ENCODE peak calls at places on chromosomes 7 and 10, in six cellular contexts. A is mesothelial cell of epicardium, E is sigmoid colon, T is esophagus muscularis mucosa, H is GM10248, O is HFFc6. Y is an unnamed sample.

GRCh38 chr7:34991938-34992840 is 45.1 kb downstream of the DPY19L1 start:
- DNase-seq in A (no peak), E (no peak), T (no peak), H (no peak), O (peak), Y (no peak)

GRCh38 chr7:150931199-150931869 is 46.8 kb downstream of the KCNH2 start:
- DNase-seq in A (no peak), E (no peak), T (no peak), H (no peak), O (no peak), Y (no peak)

GRCh38 chr10:116418394-116418793 is 9.3 kb upstream of the PNLIPRP3 start:
- DNase-seq in A (no peak), E (no peak), T (no peak), H (no peak), O (no peak), Y (no peak)

GRCh38 chr7:141709318-141709717 is 1.2 kb downstream of the WEE2 start:
- DNase-seq in A (no peak), E (no peak), T (no peak), H (no peak), O (no peak), Y (no peak)

GRCh38 chr7:5420108-5420840 is 3.4 kb downstream of the TNRC18 start:
- DNase-seq in A (peak), E (no peak), T (no peak), H (no peak), O (no peak), Y (peak)

GRCh38 chr10:4353964-4354363 is 472.0 kb upstream of the AKR1E2 start:
- DNase-seq in A (no peak), E (no peak), T (no peak), H (no peak), O (peak), Y (no peak)

GRCh38 chr10:14244801-14245211 is 85.9 kb downstream of the FRMD4A start:
- DNase-seq in A (no peak), E (no peak), T (no peak), H (no peak), O (peak), Y (no peak)

GRCh38 chr7:102989161-102989560 is 76.4 kb downstream of the LRRC17 start:
- DNase-seq in A (no peak), E (no peak), T (no peak), H (no peak), O (no peak), Y (no peak)

GRCh38 chr10:23344251-23344841 is at the start of gene C10orf67:
- DNase-seq in A (no peak), E (no peak), T (peak), H (no peak), O (no peak), Y (peak)

GRCh38 chr10:99875473-99875872 is 93.0 kb downstream of the ABCC2 start:
- DNase-seq in A (no peak), E (no peak), T (no peak), H (no peak), O (no peak), Y (no peak)

GRCh38 chr10:48504141-48504885 is 100.6 kb downstream of the ARHGAP22 start:
- DNase-seq in A (peak), E (peak), T (no peak), H (no peak), O (no peak), Y (no peak)

GRCh38 chr10:132336064-132336746 is 4.2 kb downstream of the LRRC27 start:
- DNase-seq in A (no peak), E (peak), T (no peak), H (no peak), O (no peak), Y (no peak)

GRCh38 chr10:46053534-46054434 is 7.7 kb upstream of the MSMB start:
- DNase-seq in A (no peak), E (no peak), T (no peak), H (no peak), O (no peak), Y (no peak)

GRCh38 chr7:124781418-124781817 is 15.8 kb upstream of the GPR37 start:
- DNase-seq in A (no peak), E (no peak), T (no peak), H (no peak), O (no peak), Y (no peak)

GRCh38 chr7:77838929-77839491 is 40.4 kb downstream of the PHTF2 start:
- DNase-seq in A (no peak), E (no peak), T (no peak), H (no peak), O (no peak), Y (no peak)

GRCh38 chr10:122504551-122504950 is 43.2 kb downstream of the HTRA1 start:
- DNase-seq in A (peak), E (peak), T (peak), H (no peak), O (peak), Y (no peak)

GRCh38 chr7:16850772-16851466 is 30.9 kb downstream of the AGR3 start:
- DNase-seq in A (no peak), E (no peak), T (no peak), H (no peak), O (no peak), Y (no peak)

GRCh38 chr7:86407291-86407690 is 236.4 kb upstream of the GRM3 start:
- DNase-seq in A (no peak), E (no peak), T (no peak), H (no peak), O (no peak), Y (no peak)

GRCh38 chr7:101705327-101705726 is 76.2 kb upstream of the MYL10 start:
- DNase-seq in A (no peak), E (no peak), T (no peak), H (no peak), O (no peak), Y (no peak)

GRCh38 chr10:111233439-111233838 is 156.6 kb downstream of the ADRA2A start:
- DNase-seq in A (peak), E (no peak), T (no peak), H (no peak), O (no peak), Y (no peak)

GRCh38 chr10:122379537-122379936 is 5.0 kb downstream of the PLEKHA1 start:
- DNase-seq in A (no peak), E (no peak), T (no peak), H (no peak), O (no peak), Y (no peak)

GRCh38 chr10:56928717-56929116 is 567.7 kb upstream of the ZWINT start:
- DNase-seq in A (no peak), E (no peak), T (no peak), H (no peak), O (no peak), Y (no peak)

GRCh38 chr7:50293509-50294179 is 10.9 kb upstream of the IKZF1 start:
- DNase-seq in A (no peak), E (no peak), T (no peak), H (no peak), O (no peak), Y (no peak)

GRCh38 chr7:13832346-13832745 is 157.1 kb downstream of the ETV1 start:
- DNase-seq in A (no peak), E (no peak), T (no peak), H (no peak), O (no peak), Y (no peak)

GRCh38 chr10:94224656-94225055 is 138.1 kb downstream of the NOC3L start:
- DNase-seq in A (no peak), E (no peak), T (no peak), H (no peak), O (peak), Y (no peak)

GRCh38 chr10:13725594-13725993 is 138.8 kb downstream of the PRPF18 start:
- DNase-seq in A (no peak), E (no peak), T (no peak), H (no peak), O (no peak), Y (no peak)

GRCh38 chr7:19009241-19009935 is 108.0 kb downstream of the TWIST1 start:
- DNase-seq in A (no peak), E (no peak), T (no peak), H (no peak), O (no peak), Y (no peak)

GRCh38 chr10:11740907-11741306 is 1.3 kb upstream of the ECHDC3 start:
- DNase-seq in A (no peak), E (no peak), T (no peak), H (no peak), O (no peak), Y (no peak)

GRCh38 chr7:4659551-4660286 is 22.4 kb upstream of the FOXK1 start:
- DNase-seq in A (no peak), E (no peak), T (no peak), H (no peak), O (no peak), Y (no peak)

GRCh38 chr7:31051598-31052503 is at the start of gene ADCYAP1R1:
- DNase-seq in A (peak), E (peak), T (no peak), H (no peak), O (no peak), Y (peak)

GRCh38 chr7:109259151-109259550 is 689.5 kb downstream of the DNAJB9 start:
- DNase-seq in A (no peak), E (no peak), T (no peak), H (no peak), O (no peak), Y (no peak)

GRCh38 chr7:8282162-8282561 is 20.2 kb upstream of the ICA1 start:
- DNase-seq in A (no peak), E (no peak), T (no peak), H (no peak), O (no peak), Y (no peak)
- TF ChIP-seq CTCF in A (no peak), E (no peak), T (no peak), H (no peak), O (no peak), Y (no peak)

DNA sequence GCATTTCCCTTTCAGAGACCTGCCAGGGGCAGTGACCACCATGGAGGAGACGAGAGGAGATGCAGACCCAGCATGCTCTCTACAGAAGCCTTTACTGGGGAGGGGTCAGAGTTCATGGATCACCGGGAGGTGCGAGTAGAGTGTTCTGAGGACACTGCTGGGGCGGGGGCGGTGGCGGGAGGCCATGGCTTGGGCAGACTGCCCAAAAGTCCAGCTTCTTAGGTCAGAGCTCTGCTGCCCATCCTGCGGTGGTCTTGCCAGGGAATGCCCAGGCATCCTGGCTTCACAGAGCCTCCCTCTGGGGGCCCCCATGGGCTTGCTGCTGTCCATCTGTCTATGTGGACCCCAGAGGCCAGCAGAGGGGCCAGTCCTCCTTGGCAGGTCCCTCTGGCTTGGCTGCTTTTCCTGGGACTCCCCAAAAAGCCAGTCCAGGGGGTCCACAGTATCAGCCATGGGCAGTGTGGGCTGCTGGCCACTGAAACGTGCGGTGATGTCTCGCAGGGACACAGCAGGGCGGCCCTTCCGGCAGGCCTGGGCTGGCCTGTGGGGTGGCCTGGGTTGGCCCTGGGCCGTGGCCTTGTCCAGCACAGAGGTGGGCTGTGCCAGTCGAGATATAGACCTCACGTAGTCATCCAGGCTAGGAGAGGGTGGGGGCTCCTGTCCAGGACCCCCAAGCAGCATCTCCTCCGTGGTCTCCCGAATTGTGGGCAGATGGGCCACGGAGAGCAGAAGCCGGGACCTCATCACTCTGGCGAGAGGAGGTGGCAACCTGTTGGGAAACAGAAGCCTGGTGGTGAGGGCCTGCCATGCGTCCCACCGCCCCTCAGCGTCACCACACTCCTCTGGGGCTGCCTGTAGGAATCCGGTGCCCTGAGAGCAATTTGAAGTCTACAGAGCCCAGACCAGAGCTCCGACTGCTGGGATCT is 1.1 kb downstream of the DEPP1 start:
- DNase-seq in A (no peak), E (peak), T (no peak), H (no peak), O (no peak), Y (no peak)
- TF ChIP-seq CTCF in A (no peak), E (no peak), T (no peak), H (no peak), O (no peak), Y (peak)

GRCh38 chr7:138649506-138649905 is 51.7 kb downstream of the SVOPL start:
- DNase-seq in A (no peak), E (no peak), T (no peak), H (no peak), O (no peak), Y (no peak)

GRCh38 chr7:138645284-138645683 is 55.9 kb downstream of the SVOPL start:
- DNase-seq in A (no peak), E (no peak), T (no peak), H (no peak), O (no peak), Y (no peak)
- TF ChIP-seq CTCF in A (no peak), E (no peak), T (no peak), H (no peak), O (peak), Y (no peak)

GRCh38 chr10:83212632-83213349 is 926.5 kb upstream of the GHITM start:
- DNase-seq in A (no peak), E (no peak), T (no peak), H (no peak), O (no peak), Y (no peak)
- TF ChIP-seq CTCF in A (no peak), E (no peak), T (no peak), H (no peak), O (no peak), Y (no peak)

GRCh38 chr7:43727494-43727893 is 1.8 kb downstream of the COA1 start:
- DNase-seq in A (no peak), E (no peak), T (no peak), H (no peak), O (no peak), Y (no peak)
- TF ChIP-seq CTCF in A (no peak), E (no peak), T (no peak), H (no peak), O (peak), Y (peak)

GRCh38 chr10:86591436-86591835 is 62.9 kb upstream of the OPN4 start:
- DNase-seq in A (no peak), E (no peak), T (no peak), H (no peak), O (no peak), Y (no peak)

GRCh38 chr10:86596266-86596665 is 58.1 kb upstream of the OPN4 start:
- DNase-seq in A (no peak), E (no peak), T (no peak), H (no peak), O (no peak), Y (no peak)

GRCh38 chr10:86594535-86594934 is 59.8 kb upstream of the OPN4 start:
- DNase-seq in A (peak), E (no peak), T (no peak), H (no peak), O (peak), Y (no peak)

GRCh38 chr10:86595496-86595895 is 58.9 kb upstream of the OPN4 start:
- DNase-seq in A (no peak), E (no peak), T (no peak), H (no peak), O (no peak), Y (no peak)

GRCh38 chr10:86592413-86592812 is 61.9 kb upstream of the OPN4 start:
- DNase-seq in A (no peak), E (no peak), T (no peak), H (no peak), O (no peak), Y (no peak)
- TF ChIP-seq CTCF in A (no peak), E (no peak), T (no peak), H (no peak), O (peak), Y (no peak)

DNA sequence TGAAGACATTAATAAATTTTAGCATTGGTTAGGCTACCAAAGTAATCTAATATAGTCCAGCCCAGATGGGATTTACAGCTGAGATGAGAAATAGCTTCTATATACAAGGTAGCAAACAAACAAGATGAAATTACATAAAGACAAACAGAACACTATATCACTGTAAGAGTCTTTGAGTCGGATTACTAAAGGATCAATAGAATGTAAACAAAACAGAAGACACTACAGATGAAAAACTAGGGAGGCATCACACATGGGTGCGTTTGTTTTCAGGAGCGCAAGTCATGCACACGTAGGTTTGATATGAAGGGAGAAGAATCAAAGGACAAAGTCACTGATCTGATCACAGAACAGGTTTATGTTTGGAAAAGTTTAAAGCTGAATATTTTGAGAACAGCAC is 26.5 kb downstream of the MPP7 start:
- DNase-seq in A (no peak), E (no peak), T (no peak), H (no peak), O (no peak), Y (no peak)
- TF ChIP-seq CTCF in A (no peak), E (no peak), T (no peak), H (no peak), O (no peak), Y (no peak)

GRCh38 chr10:6929157-6929830 is 349.2 kb upstream of the PRKCQ start:
- DNase-seq in A (no peak), E (no peak), T (no peak), H (no peak), O (no peak), Y (no peak)
- TF ChIP-seq CTCF in A (no peak), E (no peak), T (no peak), H (no peak), O (no peak), Y (no peak)

GRCh38 chr10:114683162-114683561 is 25.1 kb upstream of the ABLIM1 start:
- DNase-seq in A (no peak), E (no peak), T (no peak), H (no peak), O (no peak), Y (no peak)
- TF ChIP-seq CTCF in A (no peak), E (no peak), T (no peak), H (no peak), O (no peak), Y (no peak)

DNA sequence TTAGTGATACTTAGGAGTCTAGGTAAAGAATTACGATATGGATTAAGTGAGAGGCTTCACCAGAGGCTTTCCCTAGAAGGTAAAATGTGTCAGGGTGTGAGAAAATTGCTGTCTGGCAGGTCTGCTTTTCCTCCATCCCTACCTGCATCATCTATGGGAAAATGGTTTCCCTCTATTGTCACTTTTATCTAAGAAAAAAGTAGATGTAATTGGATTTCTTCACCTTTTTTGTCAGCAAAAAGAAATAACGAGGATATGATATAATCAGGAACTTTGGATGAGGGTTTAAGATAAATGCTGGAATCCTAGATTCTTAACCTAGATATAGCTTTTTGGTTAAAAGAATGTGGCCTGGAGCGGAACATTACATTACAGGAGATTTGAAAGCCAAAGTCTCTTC is 146.1 kb downstream of the MAGI2 start:
- DNase-seq in A (no peak), E (no peak), T (no peak), H (no peak), O (no peak), Y (no peak)
- TF ChIP-seq CTCF in A (no peak), E (no peak), T (no peak), H (no peak), O (no peak), Y (no peak)

Y was measured in neural crest cell.